ENCODE peak calls at places on chromosomes 11 and 22, in seven cellular contexts. J is sigmoid colon, N is lower leg skin, P is vagina, C is body of pancreas, Z is H54, O is adrenal gland. G is an unnamed sample.

GRCh38 chr22:50082961-50083461 is 2.2 kb downstream of the MLC1 start:
- DNase-seq in N (no peak), P (no peak), J (no peak), Z (no peak), O (no peak), C (no peak), G (no peak)

GRCh38 chr11:71535825-71536224 is 2.0 kb upstream of the KRTAP5-8 start:
- DNase-seq in C (no peak), J (no peak), P (no peak), Z (no peak), O (no peak), N (no peak), G (no peak)

GRCh38 chr11:32893091-32893946 is 708 bp downstream of the QSER1 start:
- DNase-seq in N (peak), P (no peak), C (peak), Z (peak), J (peak), O (peak), G (peak)

GRCh38 chr11:61764606-61765260 is 12.3 kb downstream of the MYRF start:
- DNase-seq in O (no peak), P (no peak), J (no peak), Z (no peak), C (no peak), N (no peak), G (no peak)

GRCh38 chr22:20011123-20011992 is 5.3 kb downstream of the ARVCF start:
- DNase-seq in O (no peak), J (no peak), Z (no peak), P (no peak), C (no peak), N (no peak), G (no peak)

GRCh38 chr11:46051102-46051501 is 70.2 kb downstream of the PHF21A start:
- DNase-seq in Z (no peak), J (no peak), N (no peak), P (no peak), O (no peak), C (no peak), G (no peak)

GRCh38 chr22:42933783-42934144 is 76.7 kb upstream of the ARFGAP3 start:
- DNase-seq in J (no peak), Z (peak), P (no peak), O (no peak), C (peak), N (no peak), G (no peak)

GRCh38 chr11:17588166-17588565 is 41.1 kb downstream of the OTOG start:
- DNase-seq in P (no peak), J (peak), O (no peak), C (no peak), N (no peak), Z (no peak), G (no peak)

GRCh38 chr22:50009765-50010675 is 2.5 kb downstream of the IL17REL start:
- DNase-seq in N (no peak), C (no peak), O (no peak), Z (no peak), J (peak), P (no peak), G (peak)

GRCh38 chr11:22938691-22939090 is 78.4 kb upstream of the CCDC179 start:
- DNase-seq in C (no peak), O (no peak), J (no peak), N (no peak), P (no peak), Z (no peak), G (no peak)

GRCh38 chr11:6566704-6567370 is 36.6 kb downstream of the RRP8 start:
- DNase-seq in Z (no peak), N (no peak), O (no peak), P (no peak), C (no peak), J (peak), G (no peak)

GRCh38 chr22:35539910-35540599 is 576 bp upstream of the RASD2 start:
- DNase-seq in P (no peak), Z (peak), C (peak), N (no peak), J (peak), O (peak), G (peak)

GRCh38 chr22:30602049-30602448 is 4.9 kb upstream of the TCN2 start:
- DNase-seq in N (no peak), P (no peak), O (no peak), Z (no peak), C (peak), J (no peak), G (no peak)

GRCh38 chr11:37786214-37786755 is 1188.2 kb upstream of the RAG2 start:
- DNase-seq in O (no peak), C (no peak), J (no peak), Z (no peak), P (no peak), N (no peak), G (no peak)

GRCh38 chr11:5489571-5490357 is 1.3 kb downstream of the OR52D1 start:
- DNase-seq in P (no peak), Z (no peak), O (no peak), N (no peak), C (no peak), J (no peak), G (no peak)

GRCh38 chr11:30488304-30488998 is 97.7 kb downstream of the MPPED2 start:
- DNase-seq in Z (no peak), J (no peak), P (no peak), O (no peak), N (no peak), C (peak), G (no peak)

GRCh38 chr22:24819941-24820461 is 14.0 kb downstream of the SGSM1 start:
- DNase-seq in O (peak), Z (no peak), J (peak), C (peak), P (no peak), N (no peak), G (no peak)

GRCh38 chr11:33257160-33257896 is at the start of gene HIPK3:
- DNase-seq in C (peak), P (no peak), Z (peak), J (peak), N (peak), O (peak), G (peak)

GRCh38 chr22:29308148-29308790 is 1.8 kb downstream of the GAS2L1 start:
- DNase-seq in Z (no peak), J (peak), O (no peak), P (no peak), N (no peak), C (no peak), G (no peak)

GRCh38 chr22:29306175-29306829 is at the start of gene GAS2L1:
- DNase-seq in J (peak), N (peak), P (no peak), O (peak), Z (peak), C (peak), G (peak)

GRCh38 chr22:29305836-29306174 is 645 bp upstream of the GAS2L1 start:
- DNase-seq in N (no peak), O (no peak), J (no peak), C (no peak), Z (no peak), P (no peak), G (peak)

GRCh38 chr22:29307658-29308147 is 1.3 kb downstream of the GAS2L1 start:
- DNase-seq in J (peak), Z (no peak), P (no peak), O (no peak), N (no peak), C (no peak), G (peak)

DNA sequence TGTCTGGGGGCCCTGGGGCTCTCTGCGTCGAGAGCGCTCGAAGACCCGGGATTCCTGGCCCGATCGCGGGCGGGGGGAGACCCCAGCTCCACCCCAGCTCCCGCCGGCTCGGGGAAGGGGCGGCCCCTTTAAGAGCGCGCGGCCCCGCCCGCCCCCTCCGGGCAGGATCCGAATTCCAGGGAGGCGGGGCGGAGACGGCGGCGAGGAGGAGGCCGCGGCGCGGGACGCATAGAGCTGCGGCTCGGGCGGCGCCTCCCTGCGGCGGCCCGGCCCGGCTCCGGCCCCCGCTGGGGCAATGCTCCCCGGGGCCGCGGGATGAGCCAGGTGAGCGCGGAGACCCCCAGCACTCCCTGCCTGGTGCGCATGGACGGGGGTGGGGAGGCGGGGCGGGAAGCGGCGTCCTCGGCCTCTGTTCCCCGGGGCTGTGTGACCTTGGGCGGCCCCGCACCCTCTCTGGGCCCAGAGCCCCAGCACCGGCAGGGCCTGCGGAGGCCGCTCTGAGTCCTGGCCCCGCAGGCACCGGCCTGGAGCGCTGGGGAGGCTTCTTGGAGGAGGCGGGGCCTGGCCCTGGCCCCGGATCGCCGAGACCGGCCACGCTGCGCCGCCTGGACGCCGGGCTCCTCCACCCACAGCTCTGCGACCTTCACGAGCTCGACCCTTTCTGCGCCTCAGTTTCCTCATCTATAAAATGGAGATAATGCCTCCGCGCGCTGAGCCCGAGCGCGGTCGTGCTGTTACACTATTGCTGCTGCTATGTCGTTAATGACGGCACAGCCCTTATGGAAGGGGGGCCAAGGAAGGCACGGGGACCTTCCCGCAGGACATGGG is 594 bp downstream of the GAS2L1 start:
- DNase-seq in P (no peak), J (peak), N (peak), C (peak), O (peak), Z (peak), G (peak)
- TF ChIP-seq POLR2A in P (no peak), J (no peak), N (no peak), C (peak), O (peak), Z (peak), G (no peak)

DNA sequence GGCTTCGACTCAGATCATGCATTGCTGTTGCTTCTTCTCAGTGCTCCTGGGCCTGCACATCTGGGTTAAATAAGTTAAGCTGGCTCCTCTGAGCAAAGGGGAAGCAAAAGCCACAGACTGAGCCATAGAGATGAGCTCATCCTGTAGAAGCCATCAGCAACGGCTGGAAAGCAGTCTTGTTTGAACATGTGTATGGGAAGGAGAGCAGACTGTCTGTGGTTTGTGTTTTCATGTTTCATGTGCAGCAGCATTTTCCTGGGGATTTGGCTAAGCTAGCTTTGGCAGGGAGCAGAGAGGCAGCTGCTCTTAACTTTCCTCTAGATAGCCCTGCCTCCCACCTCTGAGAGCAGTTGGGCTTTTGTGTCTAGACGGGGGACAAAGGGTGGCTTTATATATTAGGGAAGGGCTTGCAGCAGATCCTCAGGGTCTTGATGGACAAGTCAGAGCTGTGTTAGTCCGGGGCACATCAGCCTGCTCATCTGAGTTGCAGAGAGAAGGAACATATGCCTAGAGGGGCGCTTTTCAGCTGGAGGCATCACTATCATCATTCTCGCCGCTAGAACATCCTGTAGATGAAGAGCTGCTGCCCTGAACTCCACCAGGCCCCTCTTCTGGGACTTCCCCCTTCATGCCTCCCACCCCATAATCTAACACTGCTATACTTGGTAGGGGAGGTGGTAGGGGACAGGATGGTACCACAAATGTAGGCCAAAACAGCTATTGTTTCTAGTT is 14.9 kb downstream of the DCPS start:
- DNase-seq in P (no peak), C (peak), O (peak), Z (no peak), J (peak), N (peak), G (no peak)
- TF ChIP-seq POLR2A in P (no peak), C (no peak), O (no peak), Z (no peak), J (no peak), N (no peak), G (no peak)

DNA sequence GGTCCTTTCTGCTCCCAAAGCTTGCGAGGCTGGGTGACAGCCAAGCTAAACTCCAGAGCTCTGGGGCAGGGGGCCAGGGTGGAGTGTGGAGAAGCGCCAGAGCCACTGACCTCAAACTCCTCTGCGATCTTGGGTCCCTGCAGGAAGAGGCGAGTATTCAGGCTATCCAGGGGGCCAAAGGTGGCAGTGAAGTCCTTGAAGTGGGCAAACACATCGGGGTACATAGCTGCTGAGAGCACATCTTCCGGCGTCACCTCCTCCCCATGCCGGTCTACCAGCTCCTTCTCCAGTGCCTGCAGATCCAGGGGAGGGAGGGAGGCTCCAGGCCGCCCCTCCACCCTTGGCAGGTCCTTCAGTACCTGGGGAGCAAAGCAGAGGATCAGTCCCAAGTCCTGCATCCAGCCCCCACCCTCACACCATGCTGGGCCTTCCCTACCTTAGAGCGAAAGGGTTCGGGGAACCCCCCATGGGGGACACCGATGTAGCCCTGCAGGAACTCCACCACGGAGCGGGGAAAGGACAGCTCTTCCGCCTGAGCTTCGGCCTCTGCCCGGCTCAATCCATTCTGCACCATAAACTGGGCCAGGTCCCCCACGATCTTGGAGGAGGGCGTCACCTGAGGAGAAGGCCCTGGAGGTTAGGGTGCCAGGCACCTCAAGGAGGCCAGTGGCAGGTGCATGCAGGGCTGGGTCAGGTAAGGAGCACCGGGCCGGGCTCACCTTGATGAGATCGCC is 6.4 kb downstream of the RCE1 start:
- DNase-seq in Z (no peak), N (no peak), C (no peak), O (no peak), J (peak), P (no peak), G (peak)
- TF ChIP-seq POLR2A in Z (no peak), N (no peak), C (no peak), O (no peak), J (no peak), P (no peak), G (no peak)

GRCh38 chr11:3347127-3347526 is 31.8 kb downstream of the ZNF195 start:
- DNase-seq in N (no peak), O (no peak), Z (no peak), C (no peak), J (no peak), P (no peak), G (no peak)
- TF ChIP-seq POLR2A in N (no peak), O (no peak), Z (no peak), C (no peak), J (no peak), P (no peak), G (no peak)

GRCh38 chr11:64802370-64803162 is 448 bp downstream of the MAP4K2 start:
- DNase-seq in Z (no peak), P (no peak), J (peak), C (no peak), O (peak), N (no peak), G (peak)

GRCh38 chr11:64803846-64804345 is 882 bp upstream of the MAP4K2 start:
- DNase-seq in Z (peak), P (no peak), O (peak), N (no peak), C (no peak), J (no peak), G (no peak)

GRCh38 chr11:64801591-64802369 is 1.2 kb downstream of the MAP4K2 start:
- DNase-seq in Z (no peak), J (peak), O (no peak), P (no peak), N (no peak), C (no peak), G (no peak)

GRCh38 chr11:64804346-64805210 is 1.6 kb upstream of the MAP4K2 start:
- DNase-seq in O (no peak), P (no peak), Z (no peak), J (peak), N (no peak), C (no peak), G (no peak)

DNA sequence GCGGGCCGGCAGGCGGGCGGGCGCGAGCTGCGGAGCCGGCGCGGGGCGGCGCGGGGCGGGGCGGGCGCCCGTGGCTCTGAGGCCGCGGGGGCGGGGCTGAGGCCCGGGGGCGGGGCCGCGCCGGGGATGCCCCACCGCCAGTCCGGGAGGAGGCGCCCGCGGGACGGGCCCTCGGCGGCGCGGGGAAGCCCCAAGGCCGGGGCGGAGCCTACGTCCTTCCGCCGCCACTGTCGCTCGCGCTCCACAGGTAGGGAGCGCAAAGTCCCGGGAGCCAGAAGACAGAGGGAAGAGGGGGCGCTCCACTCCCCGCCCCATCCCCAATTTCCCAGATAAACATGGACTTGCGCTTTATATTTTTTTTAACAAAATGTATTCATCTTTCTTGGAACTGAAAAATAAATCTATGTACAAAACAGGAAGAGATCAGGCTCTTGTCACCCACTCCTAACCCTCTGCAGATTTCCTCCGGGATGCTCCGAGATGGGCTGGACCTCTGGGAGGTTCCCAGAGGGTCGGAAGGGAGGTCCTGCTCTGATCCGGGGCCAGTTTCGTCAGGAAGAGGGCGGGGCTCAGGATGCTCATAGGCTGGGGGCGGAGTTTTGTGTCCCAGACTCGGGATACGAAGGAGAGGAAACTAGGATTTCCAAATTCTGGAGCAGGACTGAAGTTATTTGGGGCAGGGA is at the start of gene MAP4K2:
- DNase-seq in N (peak), J (peak), Z (peak), O (peak), C (peak), P (no peak), G (peak)
- TF ChIP-seq POLR2A in N (no peak), J (no peak), Z (no peak), O (no peak), C (peak), P (no peak), G (peak)

GRCh38 chr11:1309498-1310314 is at the start of gene TOLLIP:
- DNase-seq in N (peak), P (peak), O (peak), Z (peak), J (peak), C (peak), G (peak)
- TF ChIP-seq POLR2A in N (peak), P (no peak), O (peak), Z (peak), J (peak), C (peak), G (peak)

GRCh38 chr11:47183031-47183856 is 3.0 kb downstream of the PACSIN3 start:
- DNase-seq in C (no peak), Z (no peak), N (no peak), O (no peak), P (no peak), J (peak), G (no peak)
- TF ChIP-seq POLR2A in C (no peak), Z (no peak), N (no peak), O (no peak), P (no peak), J (no peak), G (no peak)

G was measured in GM12892.